ENCODE peak calls at places on chromosomes 4 and X, in eight cellular contexts. Z is body of pancreas, Y is foreskin fibroblast, Q is stomach, J is Peyer's patch, P is HFF-Myc, X is transverse colon, H is lower lobe of right lung. V is an unnamed sample.

GRCh38 chr4:133355636-133356035 is 206.5 kb downstream of the PCDH10 start:
- DNase-seq in Z (peak; percentile 15), Y (no peak), Q (no peak), J (no peak), P (no peak), X (no peak), H (no peak), V (no peak)

GRCh38 chr4:159435561-159436023 is 332.7 kb downstream of the RAPGEF2 start:
- DNase-seq in Z (no peak), Y (no peak), Q (no peak), J (no peak), P (no peak), X (no peak), H (no peak), V (no peak)

GRCh38 chr4:169060396-169061081 is 50.5 kb upstream of the CBR4 start:
- DNase-seq in Z (no peak), Y (peak; percentile 36), Q (no peak), J (no peak), P (no peak), X (no peak), H (no peak), V (no peak)

GRCh38 chr4:16199132-16199531 is 27.1 kb downstream of the TAPT1 start:
- DNase-seq in Z (no peak), Y (peak; percentile 39), Q (no peak), J (no peak), P (no peak), X (no peak), H (no peak), V (no peak)

GRCh38 chr4:70721747-70722146 is at the start of gene RUFY3:
- DNase-seq in Z (no peak), Y (peak; percentile 96), Q (no peak), J (no peak), P (peak; percentile 78), X (no peak), H (no peak), V (no peak)

GRCh38 chrX:31889028-31889427 is 817.2 kb upstream of the FTHL17 start:
- DNase-seq in Z (no peak), Y (no peak), Q (no peak), J (no peak), P (no peak), X (no peak), H (no peak), V (no peak)

GRCh38 chr4:113760094-113760851 is 1.3 kb downstream of the CAMK2D start:
- DNase-seq in Z (peak; percentile 28), Y (peak; percentile 44), Q (peak; percentile 32), J (peak; percentile 61), P (no peak), X (peak; percentile 45), H (peak; percentile 56), V (no peak)

GRCh38 chr4:12319765-12320164 is 891.1 kb upstream of the HS3ST1 start:
- DNase-seq in Z (no peak), Y (no peak), Q (no peak), J (no peak), P (no peak), X (no peak), H (no peak), V (no peak)

GRCh38 chr4:94237271-94237670 is 29.6 kb downstream of the SMARCAD1 start:
- DNase-seq in Z (no peak), Y (no peak), Q (no peak), J (no peak), P (no peak), X (no peak), H (no peak), V (no peak)

GRCh38 chr4:94226763-94227162 is 19.1 kb downstream of the SMARCAD1 start:
- DNase-seq in Z (no peak), Y (no peak), Q (no peak), J (no peak), P (no peak), X (no peak), H (no peak), V (no peak)

GRCh38 chr4:94228488-94229216 is 21.0 kb downstream of the SMARCAD1 start:
- DNase-seq in Z (no peak), Y (no peak), Q (no peak), J (no peak), P (no peak), X (no peak), H (no peak), V (no peak)

GRCh38 chr4:94235825-94236224 is 28.2 kb downstream of the SMARCAD1 start:
- DNase-seq in Z (no peak), Y (no peak), Q (no peak), J (no peak), P (no peak), X (no peak), H (no peak), V (no peak)

DNA sequence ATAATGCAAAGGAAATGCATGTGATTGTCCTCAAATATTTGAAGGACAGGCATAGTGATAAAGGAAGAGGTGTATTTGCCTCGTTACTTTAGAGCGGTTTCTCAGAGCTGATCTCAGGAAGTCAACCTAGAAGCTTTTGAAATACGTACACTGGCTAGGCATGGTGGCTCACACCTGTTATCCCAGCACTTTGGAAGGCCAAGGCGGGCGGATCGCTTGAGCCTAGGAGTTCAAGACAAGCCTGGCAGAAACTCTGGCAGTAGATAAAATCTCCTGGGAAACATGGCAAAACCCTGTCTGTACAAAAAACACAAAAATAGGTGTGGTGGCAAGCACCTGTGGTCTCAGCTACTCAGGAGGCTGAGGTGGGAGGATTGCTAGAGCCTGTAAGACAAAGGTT is 24.9 kb downstream of the SMARCAD1 start:
- DNase-seq in Z (no peak), Y (no peak), Q (no peak), J (no peak), P (no peak), X (no peak), H (no peak), V (no peak)
- H3K4me3 ChIP-seq in Z (no peak overlapping the region), Y (no peak overlapping the region), Q (no peak overlapping the region), J (no peak overlapping the region), P (no peak overlapping the region), X (no peak overlapping the region), H (no peak overlapping the region), V (no peak overlapping the region)

DNA sequence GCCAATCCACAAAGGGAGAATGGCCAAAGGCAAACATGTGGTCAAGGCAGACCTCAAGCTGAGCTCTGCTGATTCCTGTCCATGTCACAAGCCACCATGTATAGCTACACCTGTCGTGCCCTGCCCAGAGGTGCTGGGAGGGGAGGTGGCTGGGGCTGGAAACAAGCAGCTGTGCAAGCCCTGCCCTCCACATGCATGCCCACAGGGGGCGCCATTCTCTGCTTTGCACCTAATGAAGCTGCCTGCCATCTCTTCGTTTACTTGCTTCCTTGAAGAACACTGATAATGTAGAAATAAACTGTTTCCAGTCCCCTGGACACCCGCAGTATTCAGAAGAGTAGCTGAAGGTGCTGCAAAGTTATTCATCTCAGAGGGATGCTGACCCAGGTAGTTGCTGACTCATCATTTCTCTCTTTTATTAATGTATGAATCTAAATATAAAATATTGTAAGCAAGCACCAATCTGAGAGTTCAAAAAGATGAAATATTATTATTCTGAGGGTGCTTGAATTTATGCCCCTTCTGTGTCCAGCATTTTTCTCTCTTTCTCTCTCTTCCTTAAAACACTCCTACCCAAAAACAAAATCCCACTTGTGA is 278.6 kb downstream of the ADGRA3 start:
- DNase-seq in Z (peak; percentile 12), Y (no peak), Q (peak; percentile 68), J (no peak), P (no peak), X (peak; percentile 84), H (peak; percentile 44), V (no peak)
- H3K4me3 ChIP-seq in Z (no peak overlapping the region), Y (no peak overlapping the region), Q (peak overlapping the region; percentile 12), J (peak overlapping the region; percentile 21), P (no peak overlapping the region), X (no peak overlapping the region), H (no peak overlapping the region), V (no peak overlapping the region)

GRCh38 chrX:153500676-153501280 is 6.0 kb downstream of the BGN start:
- DNase-seq in Z (no peak), Y (no peak), Q (no peak), J (no peak), P (no peak), X (no peak), H (no peak), V (no peak)

GRCh38 chrX:153504445-153505016 is 9.8 kb downstream of the BGN start:
- DNase-seq in Z (no peak), Y (no peak), Q (no peak), J (no peak), P (no peak), X (no peak), H (no peak), V (no peak)

GRCh38 chrX:153501530-153501929 is 6.8 kb downstream of the BGN start:
- DNase-seq in Z (no peak), Y (no peak), Q (no peak), J (no peak), P (no peak), X (no peak), H (no peak), V (no peak)

GRCh38 chrX:153502131-153502530 is 7.4 kb downstream of the BGN start:
- DNase-seq in Z (no peak), Y (no peak), Q (no peak), J (no peak), P (no peak), X (no peak), H (no peak), V (no peak)

DNA sequence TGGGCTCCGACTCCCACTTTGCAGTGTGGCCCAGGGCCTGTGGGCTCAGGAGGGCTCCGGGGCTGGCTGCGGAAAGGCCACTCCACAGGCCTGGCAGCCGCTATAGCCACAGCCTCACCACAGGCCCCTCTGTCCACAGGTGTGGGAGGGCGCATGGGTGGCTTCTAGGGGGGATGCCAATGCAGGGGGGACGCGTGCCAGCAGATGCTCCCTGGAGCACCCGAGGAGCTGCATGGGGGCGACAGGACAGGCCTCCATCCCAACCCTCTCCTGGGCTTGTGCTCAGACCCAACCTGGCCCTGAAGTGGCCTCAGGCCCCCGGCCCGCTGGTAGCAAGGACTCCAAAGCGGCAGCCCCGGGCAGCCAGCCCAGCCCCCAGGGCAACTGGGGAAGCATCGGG is 8.0 kb downstream of the BGN start:
- DNase-seq in Z (no peak), Y (no peak), Q (no peak), J (no peak), P (no peak), X (no peak), H (no peak), V (no peak)
- H3K4me3 ChIP-seq in Z (no peak overlapping the region), Y (no peak overlapping the region), Q (no peak overlapping the region), J (no peak overlapping the region), P (no peak overlapping the region), X (no peak overlapping the region), H (no peak overlapping the region), V (no peak overlapping the region)

GRCh38 chr4:19752600-19752999 is 499.1 kb upstream of the SLIT2 start:
- DNase-seq in Z (no peak), Y (no peak), Q (no peak), J (no peak), P (no peak), X (no peak), H (no peak), V (no peak)

GRCh38 chr4:19748470-19748869 is 503.2 kb upstream of the SLIT2 start:
- DNase-seq in Z (peak; percentile 16), Y (peak; percentile 89), Q (no peak), J (no peak), P (peak; percentile 50), X (peak; percentile 14), H (no peak), V (no peak)

DNA sequence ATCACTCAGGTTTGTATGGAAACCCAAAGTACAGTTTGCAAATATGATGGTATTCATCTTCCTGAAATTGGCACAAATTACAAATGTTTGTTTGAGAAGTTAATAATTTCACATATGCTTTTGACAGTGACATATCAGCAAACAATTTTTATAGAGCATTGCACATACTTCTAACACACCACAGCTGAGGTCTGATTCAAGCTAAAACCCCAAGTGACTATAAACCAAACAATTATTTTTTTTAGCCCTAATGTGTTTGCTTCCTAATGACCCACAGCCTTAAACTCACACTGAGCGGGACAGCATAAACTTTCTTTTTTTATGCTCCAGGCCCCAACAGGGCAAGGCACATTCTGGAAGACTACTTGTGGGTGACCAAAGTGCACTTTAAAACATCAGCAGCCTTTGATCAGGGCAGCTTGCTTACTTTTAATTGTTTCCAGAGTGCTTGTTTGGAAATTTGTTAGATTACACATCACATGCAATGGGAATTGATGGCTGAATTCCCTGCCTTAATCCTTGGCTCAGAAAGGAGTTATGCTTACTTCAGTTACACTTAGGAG is 502.7 kb upstream of the SLIT2 start:
- DNase-seq in Z (no peak), Y (peak; percentile 69), Q (no peak), J (no peak), P (no peak), X (no peak), H (no peak), V (no peak)
- H3K4me3 ChIP-seq in Z (no peak overlapping the region), Y (no peak overlapping the region), Q (no peak overlapping the region), J (no peak overlapping the region), P (no peak overlapping the region), X (no peak overlapping the region), H (no peak overlapping the region), V (no peak overlapping the region)